ENCODE peak calls at places on chromosomes 12 and 14, in four cellular contexts. One of them, this sample, is unnamed.
A peak's percentile ranks its signal among the peaks of the same experiment; 100 is the strongest.

GRCh38 chr12:46451276-46452021 is 78.9 kb upstream of the SLC38A2 start:
- DNase-seq in H1: no peak
- DNase-seq in CD8-positive, alpha-beta memory T cell: no peak
- DNase-seq in IMR-90: no peak
- DNase-seq in this sample: no peak

GRCh38 chr12:66191547-66192126 is 2.6 kb downstream of the IRAK3 start:
- DNase-seq in H1: no peak
- DNase-seq in CD8-positive, alpha-beta memory T cell: no peak
- DNase-seq in IMR-90: no peak
- DNase-seq in this sample: no peak

GRCh38 chr14:30177776-30178175 is 250.1 kb upstream of the PRKD1 start:
- DNase-seq in H1: no peak
- DNase-seq in CD8-positive, alpha-beta memory T cell: no peak
- DNase-seq in IMR-90: no peak
- DNase-seq in this sample: no peak

GRCh38 chr14:21039585-21040369 is 2.4 kb upstream of the RNASE7 start:
- DNase-seq in H1: peak; percentile 53
- DNase-seq in CD8-positive, alpha-beta memory T cell: no peak
- DNase-seq in IMR-90: peak; percentile 67
- DNase-seq in this sample: peak; percentile 75

GRCh38 chr12:19239046-19239445 is 109.5 kb downstream of the PLEKHA5 start:
- DNase-seq in H1: no peak
- DNase-seq in CD8-positive, alpha-beta memory T cell: no peak
- DNase-seq in IMR-90: no peak
- DNase-seq in this sample: no peak

GRCh38 chr14:31420013-31420318 is 384 bp downstream of the HEATR5A start:
- DNase-seq in H1: peak; percentile 81
- DNase-seq in CD8-positive, alpha-beta memory T cell: peak; percentile 1
- DNase-seq in IMR-90: no peak
- DNase-seq in this sample: no peak

GRCh38 chr14:77390188-77390587 is 13.0 kb downstream of the SAMD15 start:
- DNase-seq in H1: no peak
- DNase-seq in CD8-positive, alpha-beta memory T cell: no peak
- DNase-seq in IMR-90: no peak
- DNase-seq in this sample: no peak

GRCh38 chr14:30445394-30445793 is 113.6 kb upstream of the G2E3 start:
- DNase-seq in H1: no peak
- DNase-seq in CD8-positive, alpha-beta memory T cell: no peak
- DNase-seq in IMR-90: no peak
- DNase-seq in this sample: no peak

GRCh38 chr14:68571073-68571703 is 221.7 kb downstream of the ZFP36L1 start:
- DNase-seq in H1: no peak
- DNase-seq in CD8-positive, alpha-beta memory T cell: no peak
- DNase-seq in IMR-90: no peak
- DNase-seq in this sample: no peak

GRCh38 chr12:62214847-62215246 is 45.4 kb upstream of the USP15 start:
- DNase-seq in H1: no peak
- DNase-seq in CD8-positive, alpha-beta memory T cell: no peak
- DNase-seq in IMR-90: no peak
- DNase-seq in this sample: peak; percentile 6

GRCh38 chr12:1471224-1471623 is 123.2 kb downstream of the FBXL14 start:
- DNase-seq in H1: no peak
- DNase-seq in CD8-positive, alpha-beta memory T cell: no peak
- DNase-seq in IMR-90: no peak
- DNase-seq in this sample: no peak
- H3K4me1 ChIP-seq in H1: peaks cover 8% of the 10 kb centered on the region
- H3K4me1 ChIP-seq in CD8-positive, alpha-beta memory T cell: peaks cover 20% of the 10 kb centered on the region
- H3K4me1 ChIP-seq in IMR-90: peaks cover 13% of the 10 kb centered on the region
- H3K4me1 ChIP-seq in this sample: peaks cover 28% of the 10 kb centered on the region

GRCh38 chr14:51879170-51879569 is 18.8 kb downstream of the GNG2 start:
- DNase-seq in H1: no peak
- DNase-seq in CD8-positive, alpha-beta memory T cell: no peak
- DNase-seq in IMR-90: no peak
- DNase-seq in this sample: no peak

GRCh38 chr14:51872396-51872795 is 12.0 kb downstream of the GNG2 start:
- DNase-seq in H1: no peak
- DNase-seq in CD8-positive, alpha-beta memory T cell: no peak
- DNase-seq in IMR-90: no peak
- DNase-seq in this sample: no peak

GRCh38 chr14:51880810-51881580 is 20.6 kb downstream of the GNG2 start:
- DNase-seq in H1: no peak
- DNase-seq in CD8-positive, alpha-beta memory T cell: no peak
- DNase-seq in IMR-90: no peak
- DNase-seq in this sample: no peak

GRCh38 chr14:51873221-51873893 is 12.9 kb downstream of the GNG2 start:
- DNase-seq in H1: no peak
- DNase-seq in CD8-positive, alpha-beta memory T cell: no peak
- DNase-seq in IMR-90: peak; percentile 98
- DNase-seq in this sample: peak; percentile 69

GRCh38 chr14:51877807-51878206 is 17.4 kb downstream of the GNG2 start:
- DNase-seq in H1: no peak
- DNase-seq in CD8-positive, alpha-beta memory T cell: no peak
- DNase-seq in IMR-90: no peak
- DNase-seq in this sample: no peak
- H3K4me1 ChIP-seq in H1: no peaks in the 10 kb centered on the region
- H3K4me1 ChIP-seq in CD8-positive, alpha-beta memory T cell: peaks cover 64% of the 10 kb centered on the region
- H3K4me1 ChIP-seq in IMR-90: peaks cover 6% of the 10 kb centered on the region
- H3K4me1 ChIP-seq in this sample: no peaks in the 10 kb centered on the region

GRCh38 chr12:31322651-31323248 is 3.2 kb downstream of the SINHCAF start:
- DNase-seq in H1: peak; percentile 17
- DNase-seq in CD8-positive, alpha-beta memory T cell: no peak
- DNase-seq in IMR-90: peak; percentile 59
- DNase-seq in this sample: peak; percentile 10

GRCh38 chr12:31324116-31324844 is 1.7 kb downstream of the SINHCAF start:
- DNase-seq in H1: peak; percentile 70
- DNase-seq in CD8-positive, alpha-beta memory T cell: peak; percentile 61
- DNase-seq in IMR-90: peak; percentile 73
- DNase-seq in this sample: peak; percentile 75

GRCh38 chr12:31318870-31319269 is 7.1 kb downstream of the SINHCAF start:
- DNase-seq in H1: no peak
- DNase-seq in CD8-positive, alpha-beta memory T cell: no peak
- DNase-seq in IMR-90: no peak
- DNase-seq in this sample: no peak

GRCh38 chr12:31323466-31324115 is 2.4 kb downstream of the SINHCAF start:
- DNase-seq in H1: peak; percentile 67
- DNase-seq in CD8-positive, alpha-beta memory T cell: peak; percentile 46
- DNase-seq in IMR-90: no peak
- DNase-seq in this sample: peak; percentile 22

DNA sequence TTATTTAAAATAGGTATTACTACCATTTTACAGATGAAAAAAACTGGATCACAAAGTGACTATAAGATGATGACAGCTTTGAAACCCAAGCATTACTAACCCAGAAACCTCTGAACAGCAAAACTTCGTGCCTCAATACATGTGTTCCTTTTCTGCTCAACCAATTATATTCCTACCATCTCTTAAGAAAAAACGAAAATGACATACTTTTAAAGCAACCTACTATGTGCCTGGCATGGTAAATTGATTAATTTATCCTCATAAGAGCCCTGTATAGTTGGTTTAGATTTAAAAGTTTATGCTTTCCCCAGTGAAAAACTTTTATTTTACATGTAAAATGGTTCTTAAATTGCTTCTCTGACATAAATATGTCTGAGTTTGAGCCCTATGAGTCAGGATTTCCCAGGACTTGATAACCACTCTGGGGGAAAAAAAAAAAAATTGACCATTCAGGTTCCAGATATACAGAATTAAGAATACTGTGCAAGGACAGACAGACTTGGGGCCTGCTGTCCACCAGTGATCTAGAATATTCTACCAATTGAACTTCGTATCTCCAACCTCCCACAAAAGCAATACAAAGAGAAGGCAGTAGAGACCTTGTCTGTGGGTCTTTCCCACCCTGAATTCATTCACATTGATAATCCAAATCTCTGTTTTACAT is 4.3 kb downstream of the SINHCAF start:
- DNase-seq in H1: no peak
- DNase-seq in CD8-positive, alpha-beta memory T cell: no peak
- DNase-seq in IMR-90: peak; percentile 62
- DNase-seq in this sample: no peak
- H3K4me1 ChIP-seq in H1: peaks cover 24% of the 10 kb centered on the region
- H3K4me1 ChIP-seq in CD8-positive, alpha-beta memory T cell: peaks cover 61% of the 10 kb centered on the region
- H3K4me1 ChIP-seq in IMR-90: peaks cover 3% of the 10 kb centered on the region
- H3K4me1 ChIP-seq in this sample: peaks cover 28% of the 10 kb centered on the region

GRCh38 chr14:99595524-99595923 is 8.5 kb downstream of the CCDC85C start:
- DNase-seq in H1: no peak
- DNase-seq in CD8-positive, alpha-beta memory T cell: no peak
- DNase-seq in IMR-90: no peak
- DNase-seq in this sample: no peak

GRCh38 chr14:99596071-99596627 is 7.9 kb downstream of the CCDC85C start:
- DNase-seq in H1: no peak
- DNase-seq in CD8-positive, alpha-beta memory T cell: no peak
- DNase-seq in IMR-90: no peak
- DNase-seq in this sample: no peak

GRCh38 chr14:99597911-99598600 is 6.0 kb downstream of the CCDC85C start:
- DNase-seq in H1: no peak
- DNase-seq in CD8-positive, alpha-beta memory T cell: no peak
- DNase-seq in IMR-90: no peak
- DNase-seq in this sample: no peak

GRCh38 chr14:99595034-99595433 is 9.0 kb downstream of the CCDC85C start:
- DNase-seq in H1: no peak
- DNase-seq in CD8-positive, alpha-beta memory T cell: no peak
- DNase-seq in IMR-90: no peak
- DNase-seq in this sample: no peak

DNA sequence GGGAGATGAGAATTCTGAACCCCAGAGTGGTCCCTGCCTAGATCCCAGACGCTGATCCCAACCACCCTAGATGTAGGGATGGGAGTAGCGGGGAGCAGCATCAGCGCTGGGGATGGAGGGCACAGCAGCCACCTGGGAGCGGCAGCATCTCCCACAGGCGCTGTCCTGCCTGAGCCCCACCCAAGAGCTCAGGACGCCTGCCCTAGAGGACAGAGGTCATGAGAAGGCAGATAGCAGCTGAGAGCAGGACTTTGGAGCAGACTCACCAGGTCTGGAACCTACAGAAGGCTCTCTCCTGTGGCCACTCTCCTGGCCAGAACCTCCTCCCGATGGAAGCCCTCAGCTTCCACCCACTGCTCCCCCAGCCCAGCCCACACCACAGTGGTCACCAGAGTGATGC is 7.2 kb downstream of the CCDC85C start:
- DNase-seq in H1: no peak
- DNase-seq in CD8-positive, alpha-beta memory T cell: no peak
- DNase-seq in IMR-90: no peak
- DNase-seq in this sample: no peak
- H3K4me1 ChIP-seq in H1: peaks cover 19% of the 10 kb centered on the region
- H3K4me1 ChIP-seq in CD8-positive, alpha-beta memory T cell: peaks cover 20% of the 10 kb centered on the region
- H3K4me1 ChIP-seq in IMR-90: peaks cover 11% of the 10 kb centered on the region
- H3K4me1 ChIP-seq in this sample: peaks cover 8% of the 10 kb centered on the region

GRCh38 chr12:127006972-127007371 is 1260.0 kb upstream of the TMEM132C start:
- DNase-seq in H1: no peak
- DNase-seq in CD8-positive, alpha-beta memory T cell: no peak
- DNase-seq in IMR-90: no peak
- DNase-seq in this sample: no peak

GRCh38 chr12:127008758-127009403 is 1258.1 kb upstream of the TMEM132C start:
- DNase-seq in H1: no peak
- DNase-seq in CD8-positive, alpha-beta memory T cell: no peak
- DNase-seq in IMR-90: no peak
- DNase-seq in this sample: no peak

GRCh38 chr12:127005406-127005805 is 1261.6 kb upstream of the TMEM132C start:
- DNase-seq in H1: no peak
- DNase-seq in CD8-positive, alpha-beta memory T cell: no peak
- DNase-seq in IMR-90: no peak
- DNase-seq in this sample: no peak
- H3K4me1 ChIP-seq in H1: no peaks in the 10 kb centered on the region
- H3K4me1 ChIP-seq in CD8-positive, alpha-beta memory T cell: no peaks in the 10 kb centered on the region
- H3K4me1 ChIP-seq in IMR-90: no peaks in the 10 kb centered on the region
- H3K4me1 ChIP-seq in this sample: no peaks in the 10 kb centered on the region

DNA sequence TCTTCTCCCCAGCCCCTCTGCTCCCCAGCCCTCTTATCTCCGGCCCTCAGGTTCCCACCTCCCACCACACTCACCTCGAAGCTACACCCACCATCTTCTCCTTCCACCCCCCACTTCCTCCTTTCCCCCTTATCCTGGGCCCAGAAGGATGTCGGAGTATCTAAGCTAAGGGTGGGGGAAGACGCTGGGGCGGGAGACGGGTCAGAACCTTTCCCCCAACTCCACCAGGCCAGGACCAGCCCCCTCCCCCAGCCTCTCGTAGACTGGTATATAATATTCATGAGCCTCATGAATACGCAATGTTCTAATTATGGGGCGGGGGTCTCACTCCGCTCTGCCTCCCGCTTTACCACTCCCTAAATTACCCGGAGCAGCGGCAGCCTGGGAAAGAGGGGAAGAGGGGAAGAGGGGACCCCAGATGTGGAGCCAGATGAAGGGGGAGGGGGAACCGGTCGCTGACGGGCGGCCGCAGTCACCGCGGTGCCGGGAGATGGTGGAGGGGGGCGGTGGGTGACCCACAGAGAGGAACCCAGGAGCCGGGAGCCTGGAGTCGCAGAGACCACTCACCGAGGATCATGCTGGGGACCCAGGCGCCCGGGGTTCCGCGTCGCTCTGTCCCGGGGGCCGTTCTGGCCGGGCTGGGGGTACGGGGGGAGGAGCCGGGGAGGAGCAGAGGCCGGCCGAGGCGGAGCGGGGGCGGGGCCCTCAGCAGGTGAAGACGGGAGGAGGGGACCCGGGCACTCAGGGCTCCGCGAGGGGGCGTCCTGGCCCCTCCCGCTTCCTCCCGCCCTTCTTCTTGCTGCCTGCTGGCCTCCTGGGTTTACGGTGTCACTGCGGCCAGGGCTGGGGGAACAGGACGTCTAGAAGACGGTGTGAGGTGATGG is 6.4 kb upstream of the ZNF385A start:
- DNase-seq in H1: peak; percentile 89
- DNase-seq in CD8-positive, alpha-beta memory T cell: peak; percentile 69
- DNase-seq in IMR-90: no peak
- DNase-seq in this sample: no peak
- H3K4me1 ChIP-seq in H1: peaks cover 57% of the 10 kb centered on the region
- H3K4me1 ChIP-seq in CD8-positive, alpha-beta memory T cell: peaks cover 22% of the 10 kb centered on the region
- H3K4me1 ChIP-seq in IMR-90: no peaks in the 10 kb centered on the region
- H3K4me1 ChIP-seq in this sample: peaks cover 50% of the 10 kb centered on the region